ENCODE peak calls at places on chromosomes 5 and 9, in ten cellular contexts. One of them, this sample, is unnamed.

GRCh38 chr5:135465391-135466122 is 13.4 kb upstream of the TIFAB start:
- DNase-seq in breast epithelium: no peak
- DNase-seq in AG08395: no peak
- DNase-seq in B cell: no peak
- DNase-seq in KBM-7: no peak
- DNase-seq in left lobe of liver: no peak
- DNase-seq in skeletal muscle cell: no peak
- DNase-seq in CD8-positive, alpha-beta T cell: no peak
- DNase-seq in non-pigmented ciliary epithelial cell: no peak
- DNase-seq in MM.1S: no peak
- DNase-seq in this sample: no peak

GRCh38 chr5:15655683-15656082 is 155.7 kb downstream of the FBXL7 start:
- DNase-seq in left lobe of liver: no peak
- DNase-seq in AG08395: no peak
- DNase-seq in breast epithelium: no peak
- DNase-seq in B cell: no peak
- DNase-seq in CD8-positive, alpha-beta T cell: no peak
- DNase-seq in KBM-7: no peak
- DNase-seq in skeletal muscle cell: no peak
- DNase-seq in MM.1S: no peak
- DNase-seq in non-pigmented ciliary epithelial cell: no peak
- DNase-seq in this sample: no peak

GRCh38 chr5:15609076-15609725 is 109.2 kb downstream of the FBXL7 start:
- DNase-seq in breast epithelium: no peak
- DNase-seq in AG08395: no peak
- DNase-seq in CD8-positive, alpha-beta T cell: no peak
- DNase-seq in non-pigmented ciliary epithelial cell: no peak
- DNase-seq in left lobe of liver: no peak
- DNase-seq in skeletal muscle cell: no peak
- DNase-seq in KBM-7: no peak
- DNase-seq in B cell: no peak
- DNase-seq in MM.1S: no peak
- DNase-seq in this sample: no peak

GRCh38 chr5:108728566-108729305 is 19.0 kb upstream of the FER start:
- DNase-seq in breast epithelium: peak; percentile 21
- DNase-seq in non-pigmented ciliary epithelial cell: no peak
- DNase-seq in skeletal muscle cell: no peak
- DNase-seq in KBM-7: no peak
- DNase-seq in CD8-positive, alpha-beta T cell: peak; percentile 70
- DNase-seq in MM.1S: peak; percentile 73
- DNase-seq in left lobe of liver: no peak
- DNase-seq in AG08395: no peak
- DNase-seq in B cell: peak; percentile 69
- DNase-seq in this sample: no peak

GRCh38 chr5:90590-91547 is 1.1 kb upstream of the PLEKHG4B start:
- DNase-seq in KBM-7: no peak
- DNase-seq in AG08395: no peak
- DNase-seq in CD8-positive, alpha-beta T cell: no peak
- DNase-seq in non-pigmented ciliary epithelial cell: no peak
- DNase-seq in MM.1S: no peak
- DNase-seq in breast epithelium: no peak
- DNase-seq in skeletal muscle cell: no peak
- DNase-seq in B cell: peak; percentile 39
- DNase-seq in left lobe of liver: no peak
- DNase-seq in this sample: peak; percentile 9

GRCh38 chr5:123119334-123119986 is 30.4 kb downstream of the PRDM6 start:
- DNase-seq in breast epithelium: no peak
- DNase-seq in CD8-positive, alpha-beta T cell: no peak
- DNase-seq in B cell: no peak
- DNase-seq in non-pigmented ciliary epithelial cell: peak; percentile 41
- DNase-seq in left lobe of liver: no peak
- DNase-seq in KBM-7: peak; percentile 38
- DNase-seq in MM.1S: no peak
- DNase-seq in AG08395: peak; percentile 53
- DNase-seq in skeletal muscle cell: no peak
- DNase-seq in this sample: peak; percentile 31

GRCh38 chr5:108531367-108532211 is 149.7 kb upstream of the FBXL17 start:
- DNase-seq in breast epithelium: no peak
- DNase-seq in B cell: no peak
- DNase-seq in KBM-7: no peak
- DNase-seq in MM.1S: no peak
- DNase-seq in left lobe of liver: no peak
- DNase-seq in skeletal muscle cell: no peak
- DNase-seq in AG08395: no peak
- DNase-seq in CD8-positive, alpha-beta T cell: no peak
- DNase-seq in non-pigmented ciliary epithelial cell: peak; percentile 46
- DNase-seq in this sample: no peak

GRCh38 chr5:178460174-178460573 is 130.0 kb downstream of the COL23A1 start:
- DNase-seq in CD8-positive, alpha-beta T cell: no peak
- DNase-seq in skeletal muscle cell: no peak
- DNase-seq in KBM-7: no peak
- DNase-seq in MM.1S: no peak
- DNase-seq in breast epithelium: no peak
- DNase-seq in B cell: no peak
- DNase-seq in AG08395: no peak
- DNase-seq in left lobe of liver: peak; percentile 22
- DNase-seq in non-pigmented ciliary epithelial cell: no peak
- DNase-seq in this sample: no peak

GRCh38 chr5:39476466-39477215 is 51.9 kb upstream of the DAB2 start:
- DNase-seq in skeletal muscle cell: no peak
- DNase-seq in AG08395: peak; percentile 75
- DNase-seq in breast epithelium: no peak
- DNase-seq in left lobe of liver: no peak
- DNase-seq in B cell: no peak
- DNase-seq in non-pigmented ciliary epithelial cell: no peak
- DNase-seq in KBM-7: no peak
- DNase-seq in MM.1S: no peak
- DNase-seq in CD8-positive, alpha-beta T cell: no peak
- DNase-seq in this sample: peak; percentile 37

GRCh38 chr9:133518193-133518592 is 6.6 kb downstream of the MYMK start:
- DNase-seq in AG08395: no peak
- DNase-seq in CD8-positive, alpha-beta T cell: no peak
- DNase-seq in B cell: no peak
- DNase-seq in skeletal muscle cell: no peak
- DNase-seq in MM.1S: no peak
- DNase-seq in non-pigmented ciliary epithelial cell: no peak
- DNase-seq in breast epithelium: no peak
- DNase-seq in KBM-7: no peak
- DNase-seq in left lobe of liver: no peak
- DNase-seq in this sample: no peak

GRCh38 chr9:112157087-112157486 is 18.0 kb downstream of the SUSD1 start:
- DNase-seq in breast epithelium: no peak
- DNase-seq in MM.1S: no peak
- DNase-seq in B cell: no peak
- DNase-seq in CD8-positive, alpha-beta T cell: no peak
- DNase-seq in AG08395: no peak
- DNase-seq in KBM-7: no peak
- DNase-seq in skeletal muscle cell: no peak
- DNase-seq in non-pigmented ciliary epithelial cell: no peak
- DNase-seq in left lobe of liver: no peak
- DNase-seq in this sample: no peak

GRCh38 chr5:177520271-177520670 is 3.5 kb upstream of the DDX41 start:
- DNase-seq in B cell: no peak
- DNase-seq in non-pigmented ciliary epithelial cell: no peak
- DNase-seq in CD8-positive, alpha-beta T cell: no peak
- DNase-seq in left lobe of liver: no peak
- DNase-seq in breast epithelium: no peak
- DNase-seq in KBM-7: no peak
- DNase-seq in AG08395: no peak
- DNase-seq in skeletal muscle cell: no peak
- DNase-seq in MM.1S: no peak
- DNase-seq in this sample: no peak

GRCh38 chr9:93268551-93269314 is 84.8 kb downstream of the WNK2 start:
- DNase-seq in left lobe of liver: no peak
- DNase-seq in non-pigmented ciliary epithelial cell: no peak
- DNase-seq in MM.1S: peak; percentile 95
- DNase-seq in KBM-7: no peak
- DNase-seq in B cell: peak; percentile 80
- DNase-seq in skeletal muscle cell: no peak
- DNase-seq in CD8-positive, alpha-beta T cell: peak; percentile 53
- DNase-seq in breast epithelium: peak; percentile 12
- DNase-seq in AG08395: no peak
- DNase-seq in this sample: no peak

GRCh38 chr5:134549714-134550113 is 24.2 kb downstream of the JADE2 start:
- DNase-seq in MM.1S: no peak
- DNase-seq in left lobe of liver: no peak
- DNase-seq in CD8-positive, alpha-beta T cell: no peak
- DNase-seq in KBM-7: no peak
- DNase-seq in non-pigmented ciliary epithelial cell: no peak
- DNase-seq in breast epithelium: no peak
- DNase-seq in B cell: no peak
- DNase-seq in AG08395: peak; percentile 70
- DNase-seq in skeletal muscle cell: peak; percentile 61
- DNase-seq in this sample: no peak

GRCh38 chr5:136399512-136399911 is 34.2 kb upstream of the TRPC7 start:
- DNase-seq in B cell: no peak
- DNase-seq in MM.1S: no peak
- DNase-seq in CD8-positive, alpha-beta T cell: no peak
- DNase-seq in breast epithelium: no peak
- DNase-seq in skeletal muscle cell: no peak
- DNase-seq in AG08395: no peak
- DNase-seq in KBM-7: no peak
- DNase-seq in non-pigmented ciliary epithelial cell: no peak
- DNase-seq in left lobe of liver: no peak
- DNase-seq in this sample: no peak

GRCh38 chr9:19641046-19641445 is 147.8 kb downstream of the SLC24A2 start:
- DNase-seq in KBM-7: peak; percentile 5
- DNase-seq in AG08395: no peak
- DNase-seq in breast epithelium: no peak
- DNase-seq in CD8-positive, alpha-beta T cell: no peak
- DNase-seq in MM.1S: no peak
- DNase-seq in non-pigmented ciliary epithelial cell: no peak
- DNase-seq in B cell: no peak
- DNase-seq in skeletal muscle cell: no peak
- DNase-seq in left lobe of liver: no peak
- DNase-seq in this sample: peak; percentile 28

GRCh38 chr5:176400382-176401156 is 12.0 kb downstream of the HIGD2A start:
- DNase-seq in KBM-7: no peak
- DNase-seq in non-pigmented ciliary epithelial cell: no peak
- DNase-seq in AG08395: no peak
- DNase-seq in left lobe of liver: no peak
- DNase-seq in CD8-positive, alpha-beta T cell: no peak
- DNase-seq in skeletal muscle cell: no peak
- DNase-seq in breast epithelium: no peak
- DNase-seq in B cell: no peak
- DNase-seq in MM.1S: no peak
- DNase-seq in this sample: peak; percentile 48

GRCh38 chr5:127564002-127564769 is 46.7 kb downstream of the PRRC1 start:
- DNase-seq in left lobe of liver: no peak
- DNase-seq in breast epithelium: peak; percentile 21
- DNase-seq in skeletal muscle cell: peak; percentile 11
- DNase-seq in AG08395: peak; percentile 46
- DNase-seq in MM.1S: peak; percentile 63
- DNase-seq in B cell: peak; percentile 59
- DNase-seq in CD8-positive, alpha-beta T cell: peak; percentile 28
- DNase-seq in non-pigmented ciliary epithelial cell: peak; percentile 28
- DNase-seq in KBM-7: peak; percentile 65
- DNase-seq in this sample: peak; percentile 65

GRCh38 chr9:4306066-4306787 is 6.4 kb upstream of the GLIS3 start:
- DNase-seq in AG08395: peak; percentile 48
- DNase-seq in MM.1S: no peak
- DNase-seq in CD8-positive, alpha-beta T cell: no peak
- DNase-seq in KBM-7: no peak
- DNase-seq in skeletal muscle cell: no peak
- DNase-seq in left lobe of liver: peak; percentile 50
- DNase-seq in breast epithelium: no peak
- DNase-seq in non-pigmented ciliary epithelial cell: no peak
- DNase-seq in B cell: no peak
- DNase-seq in this sample: no peak

GRCh38 chr5:128271859-128272446 is 188.4 kb downstream of the SLC12A2 start:
- DNase-seq in AG08395: peak; percentile 3
- DNase-seq in KBM-7: no peak
- DNase-seq in MM.1S: no peak
- DNase-seq in B cell: no peak
- DNase-seq in CD8-positive, alpha-beta T cell: no peak
- DNase-seq in breast epithelium: no peak
- DNase-seq in non-pigmented ciliary epithelial cell: peak; percentile 74
- DNase-seq in left lobe of liver: no peak
- DNase-seq in skeletal muscle cell: no peak
- DNase-seq in this sample: peak; percentile 77

GRCh38 chr5:153974813-153975163 is 63.9 kb downstream of the FAM114A2 start:
- DNase-seq in CD8-positive, alpha-beta T cell: no peak
- DNase-seq in AG08395: peak; percentile 20
- DNase-seq in non-pigmented ciliary epithelial cell: no peak
- DNase-seq in breast epithelium: no peak
- DNase-seq in B cell: no peak
- DNase-seq in KBM-7: no peak
- DNase-seq in skeletal muscle cell: no peak
- DNase-seq in MM.1S: no peak
- DNase-seq in left lobe of liver: no peak
- DNase-seq in this sample: no peak

GRCh38 chr5:137666109-137666850 is 69.6 kb downstream of the KLHL3 start:
- DNase-seq in KBM-7: peak; percentile 44
- DNase-seq in MM.1S: peak; percentile 76
- DNase-seq in B cell: peak; percentile 38
- DNase-seq in AG08395: no peak
- DNase-seq in left lobe of liver: no peak
- DNase-seq in non-pigmented ciliary epithelial cell: peak; percentile 5
- DNase-seq in breast epithelium: no peak
- DNase-seq in skeletal muscle cell: peak; percentile 4
- DNase-seq in CD8-positive, alpha-beta T cell: peak; percentile 37
- DNase-seq in this sample: peak; percentile 69

GRCh38 chr9:98580956-98581355 is 127.8 kb downstream of the GABBR2 start:
- DNase-seq in skeletal muscle cell: no peak
- DNase-seq in breast epithelium: no peak
- DNase-seq in left lobe of liver: no peak
- DNase-seq in B cell: no peak
- DNase-seq in non-pigmented ciliary epithelial cell: no peak
- DNase-seq in KBM-7: no peak
- DNase-seq in AG08395: no peak
- DNase-seq in CD8-positive, alpha-beta T cell: no peak
- DNase-seq in MM.1S: no peak
- DNase-seq in this sample: no peak

GRCh38 chr5:138498381-138498780 is 33.1 kb downstream of the EGR1 start:
- DNase-seq in skeletal muscle cell: no peak
- DNase-seq in MM.1S: no peak
- DNase-seq in non-pigmented ciliary epithelial cell: no peak
- DNase-seq in KBM-7: no peak
- DNase-seq in CD8-positive, alpha-beta T cell: no peak
- DNase-seq in AG08395: no peak
- DNase-seq in left lobe of liver: no peak
- DNase-seq in breast epithelium: no peak
- DNase-seq in B cell: no peak
- DNase-seq in this sample: no peak

GRCh38 chr5:1420211-1421195 is 24.7 kb downstream of the SLC6A3 start:
- DNase-seq in MM.1S: no peak
- DNase-seq in breast epithelium: no peak
- DNase-seq in left lobe of liver: no peak
- DNase-seq in B cell: no peak
- DNase-seq in non-pigmented ciliary epithelial cell: no peak
- DNase-seq in KBM-7: no peak
- DNase-seq in AG08395: no peak
- DNase-seq in skeletal muscle cell: no peak
- DNase-seq in CD8-positive, alpha-beta T cell: no peak
- DNase-seq in this sample: peak; percentile 43

GRCh38 chr9:34119713-34120112 is 6.8 kb downstream of the DCAF12 start:
- DNase-seq in B cell: no peak
- DNase-seq in skeletal muscle cell: no peak
- DNase-seq in MM.1S: no peak
- DNase-seq in AG08395: no peak
- DNase-seq in non-pigmented ciliary epithelial cell: no peak
- DNase-seq in CD8-positive, alpha-beta T cell: no peak
- DNase-seq in KBM-7: no peak
- DNase-seq in left lobe of liver: no peak
- DNase-seq in breast epithelium: no peak
- DNase-seq in this sample: no peak

GRCh38 chr5:168941901-168942300 is 359.0 kb downstream of the SLIT3 start:
- DNase-seq in breast epithelium: no peak
- DNase-seq in skeletal muscle cell: no peak
- DNase-seq in CD8-positive, alpha-beta T cell: no peak
- DNase-seq in B cell: no peak
- DNase-seq in AG08395: no peak
- DNase-seq in non-pigmented ciliary epithelial cell: no peak
- DNase-seq in KBM-7: no peak
- DNase-seq in left lobe of liver: no peak
- DNase-seq in MM.1S: no peak
- DNase-seq in this sample: no peak

GRCh38 chr9:114988962-114989599 is 58.7 kb upstream of the TNFSF8 start:
- DNase-seq in KBM-7: no peak
- DNase-seq in CD8-positive, alpha-beta T cell: no peak
- DNase-seq in AG08395: peak; percentile 27
- DNase-seq in skeletal muscle cell: no peak
- DNase-seq in non-pigmented ciliary epithelial cell: no peak
- DNase-seq in MM.1S: no peak
- DNase-seq in left lobe of liver: no peak
- DNase-seq in breast epithelium: no peak
- DNase-seq in B cell: no peak
- DNase-seq in this sample: no peak